ENCODE peak calls at places on chromosomes 6 and 20, in ten cellular contexts. Y is stimulated activated CD8-positive, alpha-beta memory T cell treated with anti-CD3 and anti-CD28 coated beads, Interleukin-2, amount 100 ng/mL, for 48 hours; V is SHP77; F is dorsolateral prefrontal cortex; R is esophagus muscularis mucosa; T is central memory CD4-positive, alpha-beta T cell; K is mucosa of gallbladder; Q is HCEC 1CT; P is lung; U is CD8-positive, alpha-beta T cell. M is an unnamed sample.
A peak's percentile ranks its signal among the peaks of the same experiment; 100 is the strongest.

GRCh38 chr6:34386316-34387137 is 5.9 kb downstream of the NUDT3 start:
- DNase-seq in Q (peak; percentile 91), T (no peak), R (no peak), Y (no peak), K (no peak), P (no peak), F (no peak), V (no peak), U (no peak), M (no peak)

GRCh38 chr6:45714795-45715507 is 300.7 kb downstream of the CLIC5 start:
- DNase-seq in R (no peak), Q (peak; percentile 83), Y (no peak), U (peak; percentile 12), P (peak; percentile 57), K (peak; percentile 68), F (no peak), V (peak; percentile 62), T (peak; percentile 62), M (peak; percentile 71)

GRCh38 chr6:313917-314316 is 21.6 kb downstream of the DUSP22 start:
- DNase-seq in K (no peak), U (no peak), Q (no peak), V (no peak), T (no peak), P (no peak), F (no peak), Y (no peak), R (no peak), M (no peak)

GRCh38 chr20:36086767-36087166 is 67.8 kb upstream of the EPB41L1 start:
- DNase-seq in Y (no peak), P (no peak), R (no peak), V (no peak), F (no peak), T (no peak), Q (no peak), K (peak; percentile 42), U (no peak), M (no peak)

GRCh38 chr6:38283734-38284362 is 355.9 kb downstream of the BTBD9 start:
- DNase-seq in Q (peak; percentile 86), T (no peak), K (no peak), Y (no peak), V (no peak), F (no peak), P (no peak), R (no peak), U (no peak), M (no peak)

GRCh38 chr6:166253277-166254229 is 54.6 kb downstream of the PRR18 start:
- DNase-seq in K (no peak), T (no peak), Y (no peak), V (no peak), F (no peak), Q (no peak), P (no peak), R (no peak), U (no peak), M (peak; percentile 65)

GRCh38 chr6:159451051-159451450 is 242.0 kb downstream of the SOD2 start:
- DNase-seq in Y (no peak), F (no peak), P (no peak), R (no peak), U (no peak), Q (peak; percentile 20), V (no peak), T (no peak), K (no peak), M (no peak)

GRCh38 chr6:128521302-128521632 is 868 bp upstream of the PTPRK start:
- DNase-seq in T (no peak), V (no peak), Q (peak; percentile 74), U (no peak), Y (no peak), F (no peak), P (no peak), R (no peak), K (no peak), M (no peak)

GRCh38 chr6:85432554-85432953 is 17.3 kb upstream of the NT5E start:
- DNase-seq in V (no peak), R (no peak), T (no peak), Y (no peak), K (no peak), Q (no peak), F (no peak), P (no peak), U (no peak), M (no peak)

GRCh38 chr6:170117111-170117972 is 173.5 kb downstream of the DLL1 start:
- DNase-seq in V (no peak), P (no peak), Q (no peak), R (no peak), T (no peak), K (no peak), F (peak; percentile 29), U (no peak), Y (no peak), M (no peak)

GRCh38 chr6:7805828-7806227 is 79.9 kb downstream of the BMP6 start:
- DNase-seq in V (no peak), P (no peak), T (no peak), Y (no peak), F (no peak), U (no peak), Q (no peak), R (no peak), K (no peak), M (no peak)

GRCh38 chr6:85986681-85987080 is 344.0 kb upstream of the SYNCRIP start:
- DNase-seq in K (no peak), T (no peak), F (no peak), U (no peak), V (no peak), Y (no peak), Q (no peak), P (no peak), R (no peak), M (no peak)

GRCh38 chr6:83096791-83097190 is 29.3 kb downstream of the DOP1A start:
- DNase-seq in Y (no peak), U (no peak), F (no peak), R (no peak), Q (no peak), K (no peak), P (no peak), V (no peak), T (no peak), M (no peak)

GRCh38 chr20:46895906-46896242 is 1.2 kb downstream of the EYA2 start:
- DNase-seq in V (no peak), U (no peak), R (no peak), Q (no peak), F (no peak), T (no peak), K (no peak), Y (no peak), P (no peak), M (no peak)

GRCh38 chr6:47007657-47008396 is 34.3 kb downstream of the ADGRF1 start:
- DNase-seq in V (no peak), R (peak; percentile 74), Y (no peak), P (no peak), K (no peak), U (no peak), Q (no peak), F (no peak), T (no peak), M (no peak)

GRCh38 chr20:31923388-31924271 is 28.2 kb downstream of the PDRG1 start:
- DNase-seq in U (no peak), K (no peak), P (no peak), Q (no peak), F (no peak), V (no peak), R (no peak), Y (no peak), T (no peak), M (no peak)

GRCh38 chr20:35463455-35464300 is 8.3 kb downstream of the CEP250 start:
- DNase-seq in F (no peak), Q (peak; percentile 61), V (peak; percentile 57), R (no peak), U (peak; percentile 13), K (peak; percentile 67), T (peak; percentile 55), Y (no peak), P (peak; percentile 48), M (peak; percentile 74)